ENCODE peak calls at places on chromosomes 13 and 19, in eight cellular contexts. E is right cardiac atrium; Y is mesenchymal stem cell; J is Peyer's patch; S is PC-9; C is CD4-positive, alpha-beta T cell; N is left ventricle myocardium inferior; L is left lung. M is an unnamed sample. For H3K27me3, the result is how much of the 10 kb centered on the place peaks cover.

GRCh38 chr13:67829641-67830040 is 599.5 kb upstream of the PCDH9 start:
- DNase-seq in E (no peak), Y (no peak), J (no peak), S (no peak), C (no peak), N (no peak), L (no peak), M (no peak)

GRCh38 chr19:15934332-15935078 is at the start of gene CYP4F11:
- DNase-seq in E (peak), Y (no peak), J (peak), S (peak), C (no peak), N (peak), L (peak), M (peak)

GRCh38 chr19:39865953-39866352 is 19.8 kb upstream of the FBL start:
- DNase-seq in E (no peak), Y (no peak), J (no peak), S (no peak), C (no peak), N (no peak), L (no peak), M (no peak)

GRCh38 chr13:61275740-61276139 is 139.9 kb downstream of the PCDH20 start:
- DNase-seq in E (no peak), Y (no peak), J (no peak), S (no peak), C (no peak), N (no peak), L (no peak), M (no peak)

GRCh38 chr13:72180253-72180952 is 313.4 kb upstream of the DACH1 start:
- DNase-seq in E (no peak), Y (no peak), J (no peak), S (peak), C (no peak), N (no peak), L (no peak), M (no peak)

GRCh38 chr13:29577135-29578051 is 18.1 kb downstream of the SLC7A1 start:
- DNase-seq in E (peak), Y (no peak), J (no peak), S (no peak), C (no peak), N (peak), L (no peak), M (no peak)

GRCh38 chr19:31110331-31110730 is 238.9 kb downstream of the TSHZ3 start:
- DNase-seq in E (peak), Y (peak), J (no peak), S (no peak), C (no peak), N (no peak), L (no peak), M (no peak)

GRCh38 chr13:71867101-71867814 is at the start of gene DACH1:
- DNase-seq in E (peak), Y (peak), J (peak), S (peak), C (no peak), N (peak), L (peak), M (peak)

GRCh38 chr19:15091918-15092753 is 10.1 kb downstream of the OR1I1 start:
- DNase-seq in E (no peak), Y (peak), J (peak), S (peak), C (peak), N (no peak), L (no peak), M (no peak)

GRCh38 chr19:28148554-28148953 is 1064.4 kb downstream of the UQCRFS1 start:
- DNase-seq in E (no peak), Y (no peak), J (no peak), S (no peak), C (no peak), N (no peak), L (no peak), M (no peak)

GRCh38 chr13:89846890-89847585 is 1500.4 kb upstream of the MIR17HG start:
- DNase-seq in E (no peak), Y (peak), J (no peak), S (no peak), C (no peak), N (no peak), L (no peak), M (no peak)

GRCh38 chr13:113625965-113626661 is 31.9 kb downstream of the ATP4B start:
- DNase-seq in E (peak), Y (peak), J (no peak), S (no peak), C (no peak), N (peak), L (no peak), M (peak)

GRCh38 chr13:110347535-110348308 is 40.6 kb downstream of the COL4A2 start:
- DNase-seq in E (peak), Y (peak), J (peak), S (peak), C (no peak), N (peak), L (no peak), M (no peak)

GRCh38 chr13:94121686-94122085 is 357.8 kb downstream of the DCT start:
- DNase-seq in E (no peak), Y (peak), J (peak), S (no peak), C (no peak), N (no peak), L (no peak), M (no peak)

GRCh38 chr13:78323848-78324247 is 279.5 kb downstream of the POU4F1 start:
- DNase-seq in E (no peak), Y (no peak), J (no peak), S (no peak), C (no peak), N (no peak), L (no peak), M (no peak)

GRCh38 chr19:30968841-30969399 is 380.3 kb downstream of the TSHZ3 start:
- DNase-seq in E (no peak), Y (no peak), J (no peak), S (no peak), C (no peak), N (no peak), L (no peak), M (no peak)

GRCh38 chr19:8811315-8812172 is 20.6 kb downstream of the ZNF558 start:
- DNase-seq in E (no peak), Y (peak), J (no peak), S (no peak), C (no peak), N (no peak), L (no peak), M (no peak)

GRCh38 chr13:102402292-102402691 is 444 bp upstream of the FGF14 start:
- DNase-seq in E (peak), Y (peak), J (peak), S (no peak), C (peak), N (peak), L (peak), M (no peak)

GRCh38 chr13:24119593-24120508 is 40.7 kb upstream of the SPATA13 start:
- DNase-seq in E (no peak), Y (peak), J (no peak), S (no peak), C (no peak), N (no peak), L (no peak), M (no peak)

GRCh38 chr13:51271528-51272070 is 49.4 kb downstream of the FAM124A start:
- DNase-seq in E (no peak), Y (no peak), J (no peak), S (no peak), C (no peak), N (no peak), L (no peak), M (no peak)

GRCh38 chr19:10270616-10271394 is at the start of gene ICAM1:
- DNase-seq in E (peak), Y (peak), J (peak), S (peak), C (peak), N (peak), L (peak), M (peak)

GRCh38 chr13:31793246-31793645 is 53.9 kb downstream of the RXFP2 start:
- DNase-seq in E (no peak), Y (no peak), J (no peak), S (no peak), C (no peak), N (no peak), L (no peak), M (no peak)

GRCh38 chr13:95020298-95020987 is 280.8 kb downstream of the ABCC4 start:
- DNase-seq in E (no peak), Y (no peak), J (no peak), S (no peak), C (no peak), N (no peak), L (no peak), M (no peak)

GRCh38 chr13:59519776-59520175 is 644.0 kb downstream of the DIAPH3 start:
- DNase-seq in E (no peak), Y (no peak), J (no peak), S (no peak), C (no peak), N (no peak), L (no peak), M (no peak)

GRCh38 chr13:49240017-49240416 is 7.7 kb upstream of the CDADC1 start:
- DNase-seq in E (no peak), Y (peak), J (peak), S (no peak), C (peak), N (no peak), L (no peak), M (no peak)

GRCh38 chr13:100809856-100810255 is 135.3 kb upstream of the TMTC4 start:
- DNase-seq in E (no peak), Y (no peak), J (no peak), S (no peak), C (no peak), N (no peak), L (no peak), M (no peak)

GRCh38 chr19:55212447-55212846 is 3.1 kb upstream of the PTPRH start:
- DNase-seq in E (no peak), Y (no peak), J (peak), S (no peak), C (peak), N (no peak), L (no peak), M (no peak)

GRCh38 chr13:108185218-108185617 is 30.1 kb downstream of the LIG4 start:
- DNase-seq in E (no peak), Y (no peak), J (no peak), S (no peak), C (no peak), N (no peak), L (no peak), M (no peak)

GRCh38 chr13:22777207-22777606 is 403.6 kb upstream of the SGCG start:
- DNase-seq in E (no peak), Y (no peak), J (no peak), S (no peak), C (no peak), N (no peak), L (no peak), M (no peak)
- H3K27me3 ChIP-seq in E (under half), Y (under half), J (under half), S (under half), C (under half), N (under half), L (under half), M (under half)

DNA sequence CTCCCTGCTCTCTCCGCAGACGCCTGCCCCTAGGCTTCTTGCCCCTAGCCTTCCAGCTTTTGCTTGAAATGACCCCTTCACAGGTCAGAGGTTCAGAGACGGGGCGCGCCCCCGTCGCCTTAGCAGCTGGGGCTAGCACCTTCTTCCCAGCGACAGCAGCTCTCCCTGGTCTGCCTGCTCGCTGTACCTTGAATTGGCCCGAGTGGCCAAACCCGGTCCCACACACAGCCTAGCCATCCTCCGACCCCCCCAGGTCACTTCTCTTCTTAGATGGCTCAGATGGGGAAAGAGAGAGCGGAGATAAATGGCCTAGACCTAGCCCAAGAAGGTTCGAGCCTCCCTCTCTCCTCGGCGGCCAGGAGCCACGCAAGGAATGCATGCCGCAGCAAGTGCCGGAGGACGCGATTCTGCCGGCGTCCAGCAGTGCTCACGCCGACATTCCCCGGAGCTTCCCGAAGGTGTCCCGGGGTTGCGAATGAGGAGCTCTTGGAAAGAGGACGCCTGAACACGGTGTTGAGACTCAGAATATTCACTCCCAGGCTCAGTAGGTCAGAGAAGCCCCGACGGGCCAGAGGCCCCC is 1.3 kb downstream of the CDX2 start:
- DNase-seq in E (no peak), Y (peak), J (no peak), S (no peak), C (no peak), N (no peak), L (no peak), M (no peak)
- H3K27me3 ChIP-seq in E (under half), Y (half or more), J (under half), S (under half), C (half or more), N (half or more), L (half or more), M (half or more)

GRCh38 chr19:3227054-3227626 is 2.7 kb downstream of the CELF5 start:
- DNase-seq in E (no peak), Y (no peak), J (no peak), S (no peak), C (no peak), N (no peak), L (no peak), M (no peak)
- H3K27me3 ChIP-seq in E (under half), Y (half or more), J (under half), S (under half), C (under half), N (half or more), L (under half), M (half or more)

GRCh38 chr19:45158503-45159026 is 2.2 kb downstream of the NKPD1 start:
- DNase-seq in E (no peak), Y (no peak), J (no peak), S (no peak), C (no peak), N (no peak), L (no peak), M (no peak)
- H3K27me3 ChIP-seq in E (under half), Y (half or more), J (under half), S (under half), C (under half), N (half or more), L (under half), M (half or more)

DNA sequence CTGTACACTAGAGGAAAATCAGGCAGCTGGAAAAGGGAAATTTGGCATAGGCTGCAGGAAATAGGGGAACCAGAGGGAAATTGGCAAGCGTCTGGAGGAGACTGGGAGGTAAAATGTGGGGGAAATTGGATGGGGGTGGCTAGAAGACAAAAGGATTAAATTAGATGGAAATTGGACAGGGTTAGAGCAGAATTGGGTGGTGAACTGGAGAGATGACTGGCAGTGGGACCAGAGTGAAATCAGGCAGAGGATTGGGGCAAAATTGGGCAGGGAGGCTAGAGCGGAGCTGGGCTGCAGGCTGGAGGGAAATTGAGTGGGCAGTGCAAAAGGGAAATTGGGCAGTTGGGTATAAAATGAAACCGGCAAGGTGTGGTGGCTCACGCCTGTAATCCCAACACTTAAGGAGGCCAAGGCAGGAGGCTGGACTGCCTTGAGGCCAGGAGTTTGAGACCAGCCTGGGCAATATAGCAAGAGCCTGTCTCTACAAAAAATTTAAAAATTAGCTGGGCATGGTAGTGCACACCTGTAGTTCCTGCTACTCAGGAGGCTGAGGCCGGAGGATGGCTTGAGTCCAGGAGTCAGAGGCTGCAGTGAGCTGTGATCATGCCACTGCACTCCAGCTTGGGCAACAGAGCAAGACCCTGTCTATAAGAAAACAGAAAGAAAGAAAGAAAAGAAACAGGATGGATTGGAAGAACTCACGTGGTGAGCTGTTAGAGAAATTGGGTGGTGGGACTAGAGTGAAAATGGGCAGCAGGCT is 7.5 kb downstream of the LRFN3 start:
- DNase-seq in E (no peak), Y (no peak), J (no peak), S (no peak), C (no peak), N (no peak), L (peak), M (no peak)
- H3K27me3 ChIP-seq in E (under half), Y (under half), J (under half), S (under half), C (under half), N (under half), L (under half), M (under half)

GRCh38 chr13:99419591-99420243 is 81.6 kb upstream of the TM9SF2 start:
- DNase-seq in E (no peak), Y (no peak), J (peak), S (no peak), C (no peak), N (no peak), L (no peak), M (no peak)

GRCh38 chr13:99418663-99419140 is 82.6 kb upstream of the TM9SF2 start:
- DNase-seq in E (no peak), Y (no peak), J (peak), S (no peak), C (no peak), N (no peak), L (no peak), M (no peak)

GRCh38 chr13:99417151-99417820 is 84.0 kb upstream of the TM9SF2 start:
- DNase-seq in E (no peak), Y (no peak), J (peak), S (no peak), C (peak), N (no peak), L (no peak), M (no peak)

GRCh38 chr13:99416411-99417121 is 84.7 kb upstream of the TM9SF2 start:
- DNase-seq in E (no peak), Y (no peak), J (peak), S (no peak), C (peak), N (no peak), L (no peak), M (no peak)

GRCh38 chr13:99417821-99418662 is 83.2 kb upstream of the TM9SF2 start:
- DNase-seq in E (no peak), Y (no peak), J (peak), S (no peak), C (no peak), N (no peak), L (no peak), M (no peak)
- H3K27me3 ChIP-seq in E (under half), Y (under half), J (under half), S (half or more), C (under half), N (half or more), L (under half), M (under half)

GRCh38 chr19:33348301-33349010 is 25.1 kb upstream of the CEBPG start:
- DNase-seq in E (no peak), Y (no peak), J (no peak), S (no peak), C (no peak), N (no peak), L (no peak), M (no peak)
- H3K27me3 ChIP-seq in E (under half), Y (under half), J (under half), S (under half), C (under half), N (half or more), L (under half), M (under half)

GRCh38 chr19:51541458-51542357 is 10.2 kb upstream of the SIGLEC6 start:
- DNase-seq in E (no peak), Y (no peak), J (no peak), S (no peak), C (no peak), N (no peak), L (no peak), M (no peak)
- H3K27me3 ChIP-seq in E (under half), Y (under half), J (under half), S (half or more), C (under half), N (half or more), L (under half), M (under half)

DNA sequence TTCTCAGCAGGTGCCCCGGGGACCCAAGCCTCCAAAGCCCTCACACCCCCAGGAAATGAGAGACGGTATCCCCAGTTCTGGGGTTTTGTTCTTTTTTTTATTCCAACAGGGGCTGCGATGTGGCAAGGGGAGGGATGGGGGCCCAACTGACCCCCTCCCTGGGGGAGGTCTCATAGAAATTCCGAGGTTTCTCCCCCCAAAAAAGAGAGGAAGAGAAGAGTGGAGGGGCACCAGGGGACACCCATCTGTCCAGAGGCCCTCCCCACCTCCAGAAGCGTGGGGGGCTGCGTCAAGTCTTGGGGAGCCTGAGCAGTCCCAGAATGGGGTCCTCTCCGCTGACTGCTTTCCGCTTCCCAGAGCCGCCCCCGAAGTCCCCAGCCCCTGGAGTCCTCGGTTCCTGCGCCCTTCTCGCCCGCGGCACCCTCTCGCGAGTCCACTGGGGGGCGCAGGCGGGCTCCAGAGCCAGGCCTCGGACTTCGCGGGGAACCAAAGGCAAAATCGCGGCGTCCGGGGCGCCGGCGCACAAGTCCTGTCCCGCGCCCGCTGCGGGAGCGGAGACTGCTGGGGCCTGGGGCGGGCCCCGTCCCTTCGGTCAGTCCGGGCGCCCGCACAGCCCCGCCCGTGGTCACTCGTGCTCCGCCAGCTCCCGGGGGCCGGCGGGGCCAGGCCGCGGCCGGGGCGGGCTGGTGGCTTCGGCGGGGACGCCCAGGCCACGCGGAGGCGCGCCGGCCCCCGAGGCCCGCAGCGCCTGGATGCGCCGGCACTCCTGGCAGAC is 4.4 kb upstream of the ATP1A3 start:
- DNase-seq in E (peak), Y (peak), J (no peak), S (peak), C (peak), N (peak), L (peak), M (no peak)
- H3K27me3 ChIP-seq in E (under half), Y (half or more), J (under half), S (half or more), C (half or more), N (half or more), L (under half), M (half or more)

GRCh38 chr13:96744665-96745331 is 249.5 kb downstream of the OXGR1 start:
- DNase-seq in E (no peak), Y (no peak), J (no peak), S (no peak), C (no peak), N (no peak), L (no peak), M (no peak)
- H3K27me3 ChIP-seq in E (under half), Y (under half), J (under half), S (under half), C (under half), N (under half), L (under half), M (under half)

M was measured in lower lobe of right lung.